ENCODE peak calls at places on chromosomes 2 and 18, in seven cellular contexts. B is body of pancreas, N is GM12891, G is tibial nerve, V is HepG2, H is suprapubic skin, M is heart left ventricle. J is an unnamed sample.

GRCh38 chr2:203399031-203399430 is 70.8 kb downstream of the ABI2 start:
- DNase-seq in H (no peak), G (no peak), M (no peak), V (no peak), B (no peak), N (no peak), J (no peak)

GRCh38 chr2:160566717-160567116 is 73.1 kb upstream of the RBMS1 start:
- DNase-seq in N (no peak), B (peak), M (no peak), G (no peak), H (no peak), V (no peak), J (no peak)

GRCh38 chr2:236572482-236572881 is 2.9 kb downstream of the ACKR3 start:
- DNase-seq in N (no peak), V (no peak), M (peak), H (no peak), G (no peak), B (peak), J (no peak)

GRCh38 chr18:58449366-58449935 is 179.4 kb downstream of the ALPK2 start:
- DNase-seq in G (no peak), N (no peak), H (no peak), M (no peak), V (peak), B (no peak), J (peak)

GRCh38 chr2:3487028-3487425 is 32.3 kb downstream of the ADI1 start:
- DNase-seq in M (no peak), N (no peak), V (no peak), B (no peak), H (peak), G (no peak), J (no peak)

GRCh38 chr2:215870088-215870490 is 143.3 kb downstream of the MREG start:
- DNase-seq in B (peak), N (no peak), H (no peak), G (no peak), V (no peak), M (no peak), J (no peak)

GRCh38 chr2:197673142-197673541 is 2.2 kb downstream of the RFTN2 start:
- DNase-seq in H (no peak), N (no peak), G (no peak), B (no peak), M (no peak), V (no peak), J (no peak)

GRCh38 chr2:71791051-71791450 is 337.7 kb downstream of the DYSF start:
- DNase-seq in H (peak), M (no peak), V (no peak), B (no peak), N (no peak), G (no peak), J (no peak)

GRCh38 chr2:8915941-8916340 is 78.5 kb upstream of the KIDINS220 start:
- DNase-seq in N (no peak), M (no peak), V (no peak), B (no peak), G (no peak), H (no peak), J (no peak)

GRCh38 chr2:78676921-78677696 is 348.4 kb upstream of the REG3G start:
- DNase-seq in H (no peak), N (no peak), B (no peak), M (no peak), G (no peak), V (peak), J (no peak)

GRCh38 chr2:120929829-120930228 is 194.2 kb downstream of the GLI2 start:
- DNase-seq in V (no peak), M (no peak), B (no peak), G (no peak), N (no peak), H (no peak), J (no peak)

GRCh38 chr18:46639386-46639785 is 17.6 kb downstream of the LOXHD1 start:
- DNase-seq in G (no peak), M (no peak), B (no peak), N (no peak), V (no peak), H (no peak), J (no peak)

GRCh38 chr2:105865222-105865913 is 120.7 kb downstream of the NCK2 start:
- DNase-seq in H (no peak), M (no peak), N (no peak), B (no peak), G (no peak), V (no peak), J (no peak)

GRCh38 chr2:16290311-16291020 is 350.1 kb downstream of the MYCN start:
- DNase-seq in H (no peak), V (no peak), G (no peak), M (no peak), N (no peak), B (no peak), J (no peak)

GRCh38 chr2:65431417-65432226 is 777 bp downstream of the SPRED2 start:
- DNase-seq in B (peak), V (peak), M (peak), N (no peak), G (no peak), H (peak), J (no peak)

GRCh38 chr2:120859814-120860578 is 124.3 kb downstream of the GLI2 start:
- DNase-seq in G (no peak), M (no peak), N (no peak), V (no peak), H (peak), B (no peak), J (no peak)

GRCh38 chr2:22626621-22627020 is 758.4 kb upstream of the KLHL29 start:
- DNase-seq in M (no peak), N (no peak), B (no peak), H (no peak), V (no peak), G (no peak), J (no peak)

GRCh38 chr2:179584760-179585159 is 276.7 kb downstream of the ZNF385B start:
- DNase-seq in H (no peak), V (no peak), N (no peak), B (no peak), M (no peak), G (no peak), J (no peak)

GRCh38 chr2:220628252-220628651 is 943.9 kb downstream of the EPHA4 start:
- DNase-seq in N (no peak), G (no peak), H (no peak), M (no peak), B (no peak), V (no peak), J (no peak)

GRCh38 chr2:65277791-65278449 is 50.3 kb downstream of the ACTR2 start:
- DNase-seq in H (no peak), M (no peak), V (no peak), N (no peak), G (no peak), B (no peak), J (no peak)

GRCh38 chr2:97951155-97951670 is 44.5 kb downstream of the TMEM131 start:
- DNase-seq in N (no peak), H (no peak), V (no peak), B (no peak), G (no peak), M (no peak), J (peak)

GRCh38 chr18:34694611-34695165 is 15.4 kb upstream of the DTNA start:
- DNase-seq in V (no peak), B (no peak), N (no peak), H (no peak), M (no peak), G (no peak), J (no peak)

GRCh38 chr2:74762789-74763188 is 71.1 kb upstream of the HK2 start:
- DNase-seq in M (no peak), V (peak), G (no peak), B (no peak), N (no peak), H (no peak), J (no peak)

GRCh38 chr2:119818792-119819191 is 59.1 kb downstream of the PTPN4 start:
- DNase-seq in V (peak), M (no peak), B (no peak), G (no peak), N (no peak), H (no peak), J (no peak)

GRCh38 chr2:119823734-119824334 is 64.1 kb downstream of the PTPN4 start:
- DNase-seq in G (no peak), H (no peak), V (peak), M (peak), B (peak), N (peak), J (no peak)

GRCh38 chr2:119819846-119820245 is 60.1 kb downstream of the PTPN4 start:
- DNase-seq in H (no peak), M (no peak), N (no peak), V (no peak), B (no peak), G (no peak), J (no peak)

GRCh38 chr2:119820275-119820674 is 60.6 kb downstream of the PTPN4 start:
- DNase-seq in G (no peak), M (peak), H (no peak), V (no peak), N (no peak), B (no peak), J (peak)

DNA sequence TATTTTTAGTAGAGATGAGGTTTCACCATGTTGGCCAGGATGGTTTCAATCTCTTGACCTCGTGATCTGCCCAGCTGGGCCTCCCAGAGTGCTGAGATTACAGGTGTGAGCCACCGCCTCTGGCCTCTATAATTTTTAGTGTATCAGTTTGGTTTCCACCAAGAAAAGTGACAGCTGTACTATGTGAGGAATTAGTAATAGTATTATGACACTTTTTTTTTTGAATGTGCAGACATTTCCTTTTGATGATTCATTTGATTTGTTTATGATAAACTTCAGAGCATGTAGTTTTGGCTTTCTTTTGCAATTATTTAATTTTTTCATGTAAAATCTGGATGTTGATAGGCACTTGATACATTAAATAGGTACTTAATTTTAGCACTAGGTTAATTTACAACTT is 61.5 kb downstream of the PTPN4 start:
- DNase-seq in G (no peak), H (no peak), N (no peak), M (no peak), B (no peak), V (no peak), J (no peak)
- TF ChIP-seq POLR2A in G (no peak), H (no peak), N (no peak), M (no peak), B (no peak), V (no peak), J (no peak)

GRCh38 chr2:60555066-60555793 is 1.8 kb upstream of the BCL11A start:
- DNase-seq in H (no peak), G (no peak), V (peak), N (no peak), M (peak), B (peak), J (peak)
- TF ChIP-seq POLR2A in H (no peak), G (no peak), V (no peak), N (no peak), M (no peak), B (no peak), J (no peak)

GRCh38 chr2:191013876-191014652 is at the start of gene STAT1:
- DNase-seq in N (peak), B (peak), H (peak), G (peak), M (peak), V (peak), J (peak)
- TF ChIP-seq POLR2A in N (peak), B (peak), H (peak), G (peak), M (peak), V (peak), J (peak)

GRCh38 chr2:128690431-128690830 is 371.8 kb upstream of the HS6ST1 start:
- DNase-seq in B (no peak), H (no peak), N (no peak), G (no peak), V (no peak), M (no peak), J (no peak)
- TF ChIP-seq POLR2A in B (no peak), H (no peak), N (no peak), G (no peak), V (no peak), M (no peak), J (no peak)

GRCh38 chr2:10285578-10286198 is 17.0 kb upstream of the HPCAL1 start:
- DNase-seq in G (peak), B (peak), V (peak), N (no peak), H (peak), M (peak), J (peak)
- TF ChIP-seq POLR2A in G (no peak), B (peak), V (no peak), N (no peak), H (no peak), M (peak), J (peak)

J was measured in H54.